ENCODE peak calls at places on chromosome 10, in four cellular contexts. J is prostate gland, A is iPS DF 6.9, Z is GM23248. M is an unnamed sample.
A peak's percentile ranks its signal among the peaks of the same experiment; 100 is the strongest.

GRCh38 chr10:84838851-84839250 is 510.5 kb downstream of the CCSER2 start:
- DNase-seq in J (no peak), A (no peak), Z (no peak), M (no peak)

GRCh38 chr10:104406715-104407517 is 53.3 kb downstream of the CFAP58 start:
- DNase-seq in J (peak; percentile 8), A (no peak), Z (peak; percentile 78), M (no peak)

GRCh38 chr10:77165445-77166316 is 471.9 kb downstream of the KCNMA1 start:
- DNase-seq in J (peak; percentile 49), A (peak; percentile 80), Z (peak; percentile 77), M (peak; percentile 47)

GRCh38 chr10:73819513-73820093 is 8.2 kb upstream of the NDST2 start:
- DNase-seq in J (peak; percentile 74), A (no peak), Z (peak; percentile 40), M (no peak)

GRCh38 chr10:109961181-109962001 is 38.1 kb upstream of the XPNPEP1 start:
- DNase-seq in J (no peak), A (peak; percentile 33), Z (peak; percentile 39), M (no peak)

GRCh38 chr10:326350-326749 is 191.1 kb downstream of the ZMYND11 start:
- DNase-seq in J (no peak), A (no peak), Z (no peak), M (no peak)

GRCh38 chr10:79001082-79001885 is 67.5 kb upstream of the ZMIZ1 start:
- DNase-seq in J (no peak), A (no peak), Z (peak; percentile 51), M (no peak)

GRCh38 chr10:98308602-98309365 is 40.8 kb upstream of the LOXL4 start:
- DNase-seq in J (no peak), A (no peak), Z (no peak), M (no peak)

GRCh38 chr10:89645742-89646172 is 715 bp upstream of the PANK1 start:
- DNase-seq in J (no peak), A (no peak), Z (no peak), M (no peak)

GRCh38 chr10:93235686-93236085 is 162.0 kb downstream of the CYP26A1 start:
- DNase-seq in J (no peak), A (no peak), Z (peak; percentile 80), M (no peak)

GRCh38 chr10:129870926-129871660 is 93.0 kb downstream of the EBF3 start:
- DNase-seq in J (peak; percentile 10), A (no peak), Z (peak; percentile 60), M (no peak)

GRCh38 chr10:78981257-78981969 is 87.4 kb upstream of the ZMIZ1 start:
- DNase-seq in J (no peak), A (no peak), Z (no peak), M (no peak)

GRCh38 chr10:93963434-93963833 is 30.3 kb upstream of the PLCE1 start:
- DNase-seq in J (no peak), A (no peak), Z (no peak), M (no peak)

GRCh38 chr10:110069502-110069982 is 61.8 kb downstream of the ADD3 start:
- DNase-seq in J (no peak), A (no peak), Z (no peak), M (no peak)

GRCh38 chr10:42971251-42971599 is 105.6 kb upstream of the RET start:
- DNase-seq in J (no peak), A (no peak), Z (no peak), M (no peak)

GRCh38 chr10:90621577-90621976 is 236.3 kb downstream of the HTR7 start:
- DNase-seq in J (no peak), A (peak; percentile 4), Z (peak; percentile 8), M (peak; percentile 9)

GRCh38 chr10:96512524-96512991 is 1.2 kb downstream of the TLL2 start:
- DNase-seq in J (no peak), A (no peak), Z (peak; percentile 56), M (no peak)

GRCh38 chr10:77284797-77285196 is 352.8 kb downstream of the KCNMA1 start:
- DNase-seq in J (no peak), A (no peak), Z (no peak), M (no peak)

GRCh38 chr10:110209399-110209925 is 2.1 kb downstream of the MXI1 start:
- DNase-seq in J (peak; percentile 48), A (no peak), Z (peak; percentile 90), M (no peak)

GRCh38 chr10:59894114-59894513 is 12.2 kb downstream of the CCDC6 start:
- DNase-seq in J (peak; percentile 82), A (no peak), Z (peak; percentile 95), M (no peak)

GRCh38 chr10:7405637-7406036 is 5.2 kb downstream of the SFMBT2 start:
- DNase-seq in J (no peak), A (no peak), Z (peak; percentile 4), M (no peak)

GRCh38 chr10:72097448-72098300 is 9.3 kb upstream of the SPOCK2 start:
- DNase-seq in J (no peak), A (no peak), Z (peak; percentile 93), M (no peak)

GRCh38 chr10:61452229-61452651 is 941 bp downstream of the TMEM26 start:
- DNase-seq in J (peak; percentile 15), A (no peak), Z (no peak), M (peak; percentile 23)

GRCh38 chr10:49161411-49161997 is 26.7 kb downstream of the TMEM273 start:
- DNase-seq in J (no peak), A (no peak), Z (peak; percentile 83), M (peak; percentile 57)

GRCh38 chr10:129839285-129840195 is 124.5 kb downstream of the EBF3 start:
- DNase-seq in J (no peak), A (no peak), Z (no peak), M (no peak)

GRCh38 chr10:99316374-99316773 is 12.8 kb upstream of the CNNM1 start:
- DNase-seq in J (no peak), A (no peak), Z (no peak), M (no peak)

GRCh38 chr10:5508786-5509185 is 9.4 kb upstream of the CALML5 start:
- DNase-seq in J (no peak), A (no peak), Z (no peak), M (no peak)

GRCh38 chr10:47277352-47278151 is 22.4 kb upstream of the GDF10 start:
- DNase-seq in J (peak; percentile 37), A (no peak), Z (no peak), M (no peak)

GRCh38 chr10:102313221-102313896 is 68.0 kb downstream of the GBF1 start:
- DNase-seq in J (peak; percentile 7), A (no peak), Z (peak; percentile 34), M (no peak)

GRCh38 chr10:113297226-113297625 is 255.6 kb upstream of the HABP2 start:
- DNase-seq in J (no peak), A (no peak), Z (peak; percentile 64), M (no peak)

GRCh38 chr10:20712766-20713165 is 184.3 kb downstream of the NEBL start:
- DNase-seq in J (no peak), A (no peak), Z (no peak), M (no peak)

GRCh38 chr10:17453377-17454091 is 861 bp downstream of the ST8SIA6 start:
- DNase-seq in J (peak; percentile 60), A (no peak), Z (peak; percentile 54), M (no peak)

GRCh38 chr10:130301026-130301892 is 165.1 kb downstream of the GLRX3 start:
- DNase-seq in J (peak; percentile 20), A (no peak), Z (peak; percentile 66), M (no peak)

GRCh38 chr10:27745719-27746363 is at the start of gene MKX:
- DNase-seq in J (peak; percentile 28), A (no peak), Z (peak; percentile 92), M (no peak)

GRCh38 chr10:11846542-11846941 is 23.4 kb downstream of the PROSER2 start:
- DNase-seq in J (no peak), A (no peak), Z (no peak), M (no peak)

GRCh38 chr10:93152136-93152535 is 78.4 kb downstream of the CYP26A1 start:
- DNase-seq in J (no peak), A (no peak), Z (peak; percentile 86), M (no peak)

GRCh38 chr10:59393349-59393748 is 31.0 kb upstream of the FAM13C start:
- DNase-seq in J (no peak), A (no peak), Z (peak; percentile 35), M (no peak)

M was measured in iPS DF 19.7.